ENCODE peak calls at places on chromosomes 5 and 9, in ten cellular contexts. D is WERI-Rb-1; L is epithelial cell of esophagus; Q is HFF-Myc; S is cardiac muscle cell; T is CD4-positive, alpha-beta memory T cell; A is kidney; C is IMR-90; U is breast epithelium; I is AG04450. P is an unnamed sample.

GRCh38 chr9:7153566-7153965 is 395.8 kb downstream of the KDM4C start:
- DNase-seq in D (no peak), L (no peak), Q (no peak), S (no peak), T (no peak), A (no peak), C (no peak), U (no peak), I (no peak), P (no peak)

GRCh38 chr5:157821822-157822622 is 36.9 kb downstream of the CLINT1 start:
- DNase-seq in D (no peak), L (peak; percentile 13), Q (no peak), S (no peak), T (no peak), A (no peak), C (peak; percentile 70), U (no peak), I (peak; percentile 10), P (no peak)

GRCh38 chr9:92342825-92343488 is 17.2 kb downstream of the CENPP start:
- DNase-seq in D (no peak), L (peak; percentile 40), Q (no peak), S (no peak), T (no peak), A (no peak), C (peak; percentile 9), U (no peak), I (no peak), P (no peak)

GRCh38 chr5:94690778-94691177 is 72.3 kb downstream of the SLF1 start:
- DNase-seq in D (peak; percentile 23), L (no peak), Q (no peak), S (no peak), T (no peak), A (no peak), C (peak; percentile 56), U (no peak), I (no peak), P (no peak)

GRCh38 chr9:116482740-116483139 is 204.4 kb upstream of the TRIM32 start:
- DNase-seq in D (no peak), L (no peak), Q (no peak), S (peak; percentile 80), T (no peak), A (no peak), C (no peak), U (no peak), I (no peak), P (no peak)

GRCh38 chr5:78638423-78638822 is 10.1 kb downstream of the LHFPL2 start:
- DNase-seq in D (no peak), L (peak; percentile 97), Q (peak; percentile 89), S (peak; percentile 84), T (no peak), A (peak; percentile 93), C (peak; percentile 92), U (peak; percentile 83), I (peak; percentile 68), P (peak; percentile 55)

GRCh38 chr9:121778252-121779225 is 127.1 kb downstream of the DAB2IP start:
- DNase-seq in D (no peak), L (no peak), Q (no peak), S (no peak), T (no peak), A (no peak), C (peak; percentile 60), U (no peak), I (no peak), P (no peak)

GRCh38 chr5:139658501-139658927 is 10.4 kb downstream of the CXXC5 start:
- DNase-seq in D (no peak), L (peak; percentile 28), Q (no peak), S (no peak), T (no peak), A (no peak), C (peak; percentile 51), U (no peak), I (no peak), P (no peak)

GRCh38 chr5:136057401-136057951 is 28.7 kb downstream of the TGFBI start:
- DNase-seq in D (no peak), L (no peak), Q (no peak), S (no peak), T (no peak), A (no peak), C (peak; percentile 84), U (no peak), I (peak; percentile 36), P (no peak)

GRCh38 chr5:142108432-142109355 is at the start of gene NDFIP1:
- DNase-seq in D (peak; percentile 83), L (peak; percentile 89), Q (peak; percentile 14), S (peak; percentile 91), T (peak; percentile 90), A (peak; percentile 96), C (peak; percentile 60), U (peak; percentile 83), I (no peak), P (peak; percentile 90)

GRCh38 chr5:132687995-132688394 is 14.2 kb downstream of the IL4 start:
- DNase-seq in D (no peak), L (no peak), Q (no peak), S (no peak), T (peak; percentile 62), A (no peak), C (no peak), U (no peak), I (no peak), P (no peak)

DNA sequence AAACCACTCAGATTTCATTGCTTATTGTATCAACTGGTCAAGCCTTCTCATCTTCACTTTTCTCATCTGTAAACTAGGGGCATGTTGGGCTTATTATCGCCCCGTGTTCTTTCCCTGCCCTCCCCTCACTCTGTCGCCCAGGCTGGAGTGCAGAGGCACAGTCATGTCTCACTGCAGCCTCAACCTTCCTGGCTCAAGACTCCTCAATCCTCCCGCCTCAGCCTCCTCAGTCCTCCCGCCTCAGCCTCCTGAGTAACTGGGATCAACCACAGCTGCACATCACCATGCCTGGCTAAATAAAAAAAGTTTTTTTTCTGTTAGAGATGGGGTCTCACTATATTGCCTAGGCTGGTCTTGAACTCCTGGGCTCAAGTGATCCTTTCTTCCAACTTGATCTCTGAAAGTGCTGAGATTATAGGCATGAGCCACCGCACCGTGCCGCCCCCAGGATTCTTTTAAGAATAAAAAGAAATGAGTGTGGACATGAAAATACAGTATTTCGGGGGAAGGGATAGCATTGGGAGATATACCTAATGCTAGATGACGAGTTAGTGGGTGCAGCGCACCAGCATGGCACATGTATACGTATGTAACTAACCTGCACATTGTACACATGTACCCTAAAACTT is 2.0 kb downstream of the MAML1 start:
- DNase-seq in D (no peak), L (peak; percentile 6), Q (no peak), S (no peak), T (no peak), A (no peak), C (no peak), U (no peak), I (no peak), P (no peak)
- H3K4me3 ChIP-seq in D (no peak overlapping the region), L (peak overlapping the region; percentile 69), Q (peak overlapping the region; percentile 86), S (peak overlapping the region; percentile 82), T (peak overlapping the region; percentile 4), A (peak overlapping the region; percentile 94), C (peak overlapping the region; percentile 93), U (peak overlapping the region; percentile 96), I (peak overlapping the region; percentile 88), P (peak overlapping the region; percentile 27)

GRCh38 chr9:38047301-38048251 is 21.5 kb downstream of the SHB start:
- DNase-seq in D (no peak), L (peak; percentile 85), Q (peak; percentile 79), S (peak; percentile 88), T (no peak), A (peak; percentile 86), C (peak; percentile 95), U (peak; percentile 71), I (peak; percentile 72), P (peak; percentile 42)
- H3K4me3 ChIP-seq in D (no peak overlapping the region), L (no peak overlapping the region), Q (peak overlapping the region; percentile 26), S (no peak overlapping the region), T (no peak overlapping the region), A (peak overlapping the region; percentile 10), C (peak overlapping the region; percentile 20), U (peak overlapping the region; percentile 48), I (peak overlapping the region; percentile 43), P (no peak overlapping the region)

GRCh38 chr9:16207161-16207560 is 654.3 kb downstream of the CCDC171 start:
- DNase-seq in D (no peak), L (no peak), Q (no peak), S (no peak), T (no peak), A (no peak), C (peak; percentile 74), U (no peak), I (no peak), P (no peak)
- H3K4me3 ChIP-seq in D (no peak overlapping the region), L (no peak overlapping the region), Q (no peak overlapping the region), S (no peak overlapping the region), T (no peak overlapping the region), A (peak overlapping the region; percentile 14), C (no peak overlapping the region), U (no peak overlapping the region), I (no peak overlapping the region), P (no peak overlapping the region)

GRCh38 chr5:154740957-154741356 is 14.2 kb upstream of the LARP1 start:
- DNase-seq in D (peak; percentile 38), L (no peak), Q (no peak), S (no peak), T (no peak), A (no peak), C (peak; percentile 49), U (no peak), I (no peak), P (peak; percentile 25)
- H3K4me3 ChIP-seq in D (no peak overlapping the region), L (no peak overlapping the region), Q (no peak overlapping the region), S (no peak overlapping the region), T (no peak overlapping the region), A (no peak overlapping the region), C (no peak overlapping the region), U (no peak overlapping the region), I (no peak overlapping the region), P (no peak overlapping the region)

DNA sequence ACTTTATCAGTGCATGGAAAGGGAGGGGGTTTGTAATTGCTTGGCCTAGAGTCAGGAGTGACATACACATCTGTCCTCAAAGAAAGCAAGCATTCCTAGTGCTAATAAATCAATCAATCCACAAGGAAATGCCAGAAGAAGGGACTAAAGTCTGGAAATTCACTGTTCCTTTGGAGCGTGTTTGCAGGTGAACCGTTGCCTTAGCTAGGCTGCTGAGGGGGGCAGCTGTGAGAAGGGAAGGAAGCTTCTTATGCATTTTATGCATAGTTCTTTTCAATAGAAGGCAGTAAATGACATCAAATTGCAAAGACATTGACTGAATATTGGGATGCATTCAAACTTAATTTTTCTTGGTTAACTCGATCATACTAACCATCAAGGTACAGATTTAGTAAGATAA is 1092.5 kb upstream of the SEMA6A start:
- DNase-seq in D (no peak), L (no peak), Q (no peak), S (no peak), T (no peak), A (no peak), C (no peak), U (no peak), I (no peak), P (no peak)
- H3K4me3 ChIP-seq in D (no peak overlapping the region), L (no peak overlapping the region), Q (no peak overlapping the region), S (no peak overlapping the region), T (no peak overlapping the region), A (no peak overlapping the region), C (no peak overlapping the region), U (no peak overlapping the region), I (no peak overlapping the region), P (no peak overlapping the region)

DNA sequence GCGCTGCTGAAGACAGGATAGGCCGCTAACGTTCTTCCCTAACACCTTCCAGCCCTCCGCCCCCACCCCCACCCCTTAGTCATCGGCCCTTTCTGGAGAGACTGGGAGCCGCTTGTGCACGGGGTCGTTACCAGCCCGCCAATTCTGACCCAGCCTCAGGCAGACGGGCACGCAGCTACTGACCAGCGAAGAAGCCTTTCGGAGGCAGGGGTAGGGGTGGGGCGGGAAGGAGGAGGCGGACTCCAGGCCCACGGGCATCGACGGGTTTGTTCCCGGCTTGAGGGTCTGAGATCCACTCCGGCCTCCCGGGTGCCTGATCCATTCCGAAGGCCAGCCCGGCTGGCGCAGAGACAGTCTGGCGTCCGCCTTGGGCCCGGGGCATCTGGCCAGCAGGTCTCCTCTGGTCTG is 729 bp upstream of the HAND1 start:
- DNase-seq in D (no peak), L (no peak), Q (no peak), S (no peak), T (no peak), A (peak; percentile 73), C (no peak), U (no peak), I (no peak), P (no peak)
- H3K4me3 ChIP-seq in D (no peak overlapping the region), L (no peak overlapping the region), Q (no peak overlapping the region), S (peak overlapping the region; percentile 57), T (no peak overlapping the region), A (no peak overlapping the region), C (no peak overlapping the region), U (peak overlapping the region; percentile 63), I (no peak overlapping the region), P (no peak overlapping the region)